ENCODE peak calls at places on chromosomes 4 and X, in four cellular contexts. U is SK-N-SH, J is K562, B is GM12878. G is an unnamed sample.

GRCh38 chr4:181147421-181147951 is 1095.7 kb upstream of the TENM3 start:
- DNase-seq in B (no peak), U (no peak), J (no peak), G (no peak)

GRCh38 chr4:172601195-172601594 is 567.4 kb upstream of the GALNT7 start:
- DNase-seq in U (no peak), B (no peak), J (no peak), G (no peak)

GRCh38 chr4:183738081-183738673 is 79.1 kb downstream of the TRAPPC11 start:
- DNase-seq in B (peak), J (no peak), U (no peak), G (no peak)

GRCh38 chrX:108396188-108396885 is 41.9 kb downstream of the COL4A6 start:
- DNase-seq in B (no peak), J (no peak), U (no peak), G (peak)

GRCh38 chrX:65750674-65751469 is 83.4 kb downstream of the MSN start:
- DNase-seq in B (peak), U (no peak), J (no peak), G (no peak)

GRCh38 chr4:173001571-173001970 is 167.0 kb upstream of the GALNT7 start:
- DNase-seq in U (no peak), B (no peak), J (no peak), G (no peak)

GRCh38 chr4:15295421-15296162 is 132.2 kb upstream of the C1QTNF7 start:
- DNase-seq in B (no peak), J (no peak), U (peak), G (no peak)

GRCh38 chr4:1711055-1711905 is 839 bp downstream of the SLBP start:
- DNase-seq in B (no peak), U (no peak), J (no peak), G (no peak)

GRCh38 chr4:87973283-87974169 is 2.0 kb upstream of the SPP1 start:
- DNase-seq in J (peak), U (peak), B (no peak), G (peak)

GRCh38 chr4:6771229-6771671 is 11.3 kb upstream of the KIAA0232 start:
- DNase-seq in B (no peak), U (no peak), J (no peak), G (no peak)

GRCh38 chr4:84366111-84366510 is 133.0 kb downstream of the NKX6-1 start:
- DNase-seq in U (no peak), J (no peak), B (no peak), G (no peak)

DNA sequence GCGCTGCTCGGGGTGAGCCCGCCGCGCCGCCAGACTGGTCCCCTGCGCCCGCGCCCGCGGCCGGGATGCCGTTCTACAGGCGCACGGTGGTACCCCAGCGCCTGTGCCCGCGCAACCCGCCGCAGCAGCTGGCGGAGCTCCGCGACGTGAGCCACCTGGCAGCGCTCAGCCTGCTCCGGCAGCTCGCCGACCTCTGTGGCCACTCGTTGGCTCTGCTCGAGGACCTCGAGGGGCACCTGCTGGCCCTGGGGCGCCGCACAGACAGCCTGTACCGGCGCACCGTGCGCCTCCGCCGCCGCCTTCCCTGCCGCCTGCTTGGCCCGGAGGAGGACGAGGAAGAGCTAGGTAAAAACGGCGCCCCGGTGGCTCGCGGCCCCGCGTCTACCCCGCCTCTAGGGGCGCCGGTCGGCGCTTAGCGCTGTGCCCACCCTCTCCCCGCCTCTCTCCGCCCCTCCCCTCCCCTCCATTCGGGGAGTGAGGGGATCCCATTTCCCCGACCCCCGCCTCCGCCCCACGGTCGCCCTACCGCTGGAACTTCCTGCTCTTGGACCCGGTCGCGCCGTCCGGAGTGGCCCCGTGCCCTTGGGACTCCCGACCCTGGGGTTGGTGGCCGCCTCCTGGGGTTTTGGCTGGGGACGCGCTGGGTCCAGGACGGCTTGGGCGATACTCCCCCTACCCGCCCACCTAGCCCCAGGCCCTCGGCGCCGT is 532 bp downstream of the NHSL2 start:
- DNase-seq in J (no peak), B (no peak), U (peak), G (no peak)
- TF ChIP-seq NFIC in J (no peak), B (no peak), U (no peak), G (no peak)

GRCh38 chrX:13506574-13506973 is 62.8 kb upstream of the EGFL6 start:
- DNase-seq in B (no peak), J (peak), U (peak), G (peak)

GRCh38 chrX:13511557-13512330 is 57.7 kb upstream of the EGFL6 start:
- DNase-seq in J (no peak), U (no peak), B (no peak), G (no peak)

GRCh38 chrX:13502590-13502989 is 66.8 kb upstream of the EGFL6 start:
- DNase-seq in U (no peak), J (no peak), B (no peak), G (no peak)

GRCh38 chrX:13507893-13508292 is 61.5 kb upstream of the EGFL6 start:
- DNase-seq in U (no peak), J (no peak), B (no peak), G (no peak)
- TF ChIP-seq NFIC in U (no peak), J (no peak), B (no peak), G (no peak)

DNA sequence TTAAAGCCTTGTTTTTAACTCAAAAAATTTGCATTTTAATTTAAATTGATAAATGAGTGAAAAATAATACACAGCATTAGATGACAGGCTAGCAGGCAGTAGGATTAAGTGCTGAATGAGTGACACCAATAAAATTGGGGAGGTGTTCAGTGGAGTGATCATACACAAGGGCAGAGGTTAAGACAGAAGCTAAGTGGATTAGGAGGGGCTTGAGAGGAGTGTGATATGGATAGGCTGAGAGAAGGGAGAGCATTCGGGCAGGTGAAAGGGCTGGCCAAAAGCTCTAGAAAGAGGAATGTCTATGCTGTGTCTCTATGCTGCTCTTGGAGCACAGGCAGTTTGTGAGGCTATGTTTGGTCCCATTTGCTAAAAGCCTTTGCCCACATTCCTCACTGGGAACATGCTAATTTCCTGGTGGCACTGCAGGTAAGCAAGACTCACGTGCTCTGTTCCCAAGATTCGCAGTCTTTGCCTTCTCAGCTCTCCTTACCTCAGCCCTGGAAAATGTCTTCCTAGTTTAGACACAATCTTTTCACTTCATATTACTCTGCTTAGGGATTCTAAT is 52.8 kb upstream of the CCSER1 start:
- DNase-seq in J (no peak), B (no peak), U (no peak), G (no peak)
- TF ChIP-seq NFIC in J (no peak), B (no peak), U (no peak), G (no peak)

DNA sequence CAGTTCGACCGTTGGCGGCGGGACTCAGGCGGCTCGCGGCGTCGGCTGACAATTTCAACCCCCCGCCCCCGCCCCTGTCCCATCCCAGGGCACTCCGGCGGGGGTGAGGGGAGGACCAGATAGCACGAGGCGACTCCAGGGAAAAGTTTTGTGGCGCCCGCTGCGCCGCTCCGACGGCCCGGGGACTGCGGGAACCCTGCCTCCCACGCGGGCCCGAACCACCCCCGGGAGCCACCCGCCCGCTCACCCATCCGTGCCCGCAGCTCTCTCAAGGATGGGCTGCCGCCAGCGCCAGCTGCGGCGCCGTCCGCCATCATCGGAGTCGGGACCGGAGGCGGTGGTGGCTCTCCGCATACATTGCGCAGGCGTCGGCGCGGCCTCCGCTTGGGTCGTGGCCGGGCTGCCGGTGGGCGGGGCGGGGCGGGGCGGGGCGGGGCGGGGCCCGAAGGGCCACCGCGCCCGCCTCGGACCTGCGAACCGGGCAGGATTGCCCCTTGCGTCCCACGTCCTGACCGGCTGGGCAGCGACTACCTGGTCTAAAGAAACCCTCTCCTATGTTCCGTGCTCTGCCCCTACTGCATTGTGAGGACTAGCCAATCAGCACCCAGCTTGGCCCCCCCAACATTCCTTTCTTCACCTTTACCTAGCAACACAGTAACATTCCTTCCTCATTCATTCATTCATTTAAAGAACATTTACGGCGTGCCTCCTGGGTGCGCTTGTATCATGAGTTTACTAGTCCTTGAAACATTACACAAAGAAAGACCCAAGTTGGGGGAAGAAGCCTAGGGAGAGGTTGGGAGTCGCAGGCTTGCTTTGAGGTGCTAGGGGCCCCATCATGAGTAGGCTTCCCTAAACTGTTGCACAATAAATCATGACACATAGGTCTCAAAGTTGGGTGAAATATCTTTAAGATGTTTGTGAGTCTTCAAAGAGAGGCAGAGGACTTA is at the start of gene MAP7D3:
- DNase-seq in B (no peak), J (peak), U (peak), G (no peak)
- TF ChIP-seq NFIC in B (no peak), J (peak), U (no peak), G (no peak)

GRCh38 chrX:76987381-76987780 is 459.8 kb upstream of the FGF16 start:
- DNase-seq in B (no peak), U (no peak), J (no peak), G (no peak)
- TF ChIP-seq NFIC in B (no peak), U (no peak), J (no peak), G (no peak)

GRCh38 chr4:156945532-156945931 is 26.1 kb downstream of the PDGFC start:
- DNase-seq in J (no peak), B (no peak), U (no peak), G (no peak)
- TF ChIP-seq NFIC in J (no peak), B (no peak), U (peak), G (no peak)